ENCODE peak calls at places on chromosomes 3 and 15, in six cellular contexts. M is breast epithelium, S is H1, Z is sigmoid colon, V is GM12878, B is prostate gland. Y is an unnamed sample. For H3K4me1, the result is how much of the 10 kb centered on the place peaks cover.

GRCh38 chr3:132315851-132316250 is 1.4 kb upstream of the ACP3 start:
- DNase-seq in V (no peak), Z (no peak), B (no peak), S (no peak), M (no peak), Y (no peak)

GRCh38 chr3:144491333-144491732 is 519.7 kb downstream of the DIPK2A start:
- DNase-seq in B (no peak), S (no peak), Z (no peak), V (no peak), M (no peak), Y (no peak)

GRCh38 chr15:50883903-50884302 is 24.6 kb upstream of the AP4E1 start:
- DNase-seq in S (no peak), M (no peak), V (peak), B (no peak), Z (no peak), Y (no peak)

GRCh38 chr3:39158138-39158715 is 4.8 kb upstream of the CSRNP1 start:
- DNase-seq in M (no peak), V (no peak), Z (no peak), S (no peak), B (no peak), Y (no peak)

GRCh38 chr15:79673416-79674123 is 223.2 kb downstream of the MTHFS start:
- DNase-seq in S (no peak), B (no peak), M (no peak), Z (no peak), V (peak), Y (no peak)

GRCh38 chr3:176992565-176992964 is 204.7 kb downstream of the TBL1XR1 start:
- DNase-seq in V (no peak), S (no peak), M (no peak), Z (no peak), B (no peak), Y (no peak)

GRCh38 chr3:185537369-185537970 is 14.9 kb downstream of the LIPH start:
- DNase-seq in S (no peak), Z (peak), V (peak), M (peak), B (peak), Y (peak)

GRCh38 chr3:81891056-81891455 is 129.6 kb upstream of the GBE1 start:
- DNase-seq in M (no peak), Z (no peak), B (no peak), S (no peak), V (no peak), Y (no peak)

GRCh38 chr15:61796056-61796455 is 264.2 kb downstream of the VPS13C start:
- DNase-seq in B (no peak), S (no peak), V (no peak), M (no peak), Z (no peak), Y (no peak)

GRCh38 chr3:115503386-115503785 is 119.9 kb upstream of the GAP43 start:
- DNase-seq in Z (no peak), M (no peak), B (no peak), S (no peak), V (no peak), Y (no peak)

GRCh38 chr3:191715585-191715984 is 254.6 kb downstream of the PYDC2 start:
- DNase-seq in B (no peak), Z (no peak), S (no peak), V (no peak), M (no peak), Y (no peak)

GRCh38 chr15:98609144-98609852 is 39.0 kb upstream of the IGF1R start:
- DNase-seq in S (peak), B (peak), M (peak), V (no peak), Z (no peak), Y (no peak)

GRCh38 chr3:182490601-182491485 is 302.5 kb upstream of the ATP11B start:
- DNase-seq in B (peak), M (no peak), V (no peak), S (no peak), Z (no peak), Y (no peak)

GRCh38 chr3:31105438-31106077 is 211.1 kb upstream of the GADL1 start:
- DNase-seq in B (no peak), Z (no peak), S (no peak), V (no peak), M (no peak), Y (no peak)

GRCh38 chr15:71447328-71448250 is 332.3 kb downstream of the THSD4 start:
- DNase-seq in B (peak), V (no peak), M (peak), S (no peak), Z (no peak), Y (no peak)

GRCh38 chr15:67902579-67902979 is 62.7 kb upstream of the RNU6-1 start:
- DNase-seq in Z (no peak), B (no peak), S (no peak), M (no peak), V (peak), Y (no peak)

GRCh38 chr3:47004369-47005211 is 25.1 kb downstream of the NBEAL2 start:
- DNase-seq in B (no peak), M (no peak), Z (peak), S (no peak), V (no peak), Y (peak)

GRCh38 chr15:96330450-96331140 is at the start of gene NR2F2:
- DNase-seq in Z (peak), V (peak), B (peak), S (peak), M (peak), Y (peak)

GRCh38 chr3:192339214-192339613 is 388.1 kb downstream of the FGF12 start:
- DNase-seq in V (no peak), B (no peak), S (no peak), M (no peak), Z (no peak), Y (no peak)

GRCh38 chr3:45612918-45613602 is 18.5 kb downstream of the LIMD1 start:
- DNase-seq in S (no peak), M (no peak), Z (no peak), B (no peak), V (peak), Y (no peak)

GRCh38 chr15:91916051-91916450 is 62.5 kb downstream of the SLCO3A1 start:
- DNase-seq in B (no peak), V (no peak), M (no peak), Z (no peak), S (no peak), Y (peak)

GRCh38 chr3:124383051-124383450 is 347.2 kb upstream of the UMPS start:
- DNase-seq in M (no peak), S (no peak), V (no peak), B (no peak), Z (no peak), Y (no peak)

GRCh38 chr3:13124631-13125030 is 51.4 kb upstream of the IQSEC1 start:
- DNase-seq in S (no peak), V (no peak), M (no peak), Z (peak), B (no peak), Y (peak)

GRCh38 chr15:69390575-69390974 is 23.6 kb upstream of the KIF23 start:
- DNase-seq in B (no peak), M (no peak), Z (peak), V (no peak), S (no peak), Y (no peak)

GRCh38 chr3:126100688-126101301 is 16.9 kb upstream of the SLC41A3 start:
- DNase-seq in M (no peak), B (no peak), S (no peak), V (peak), Z (peak), Y (no peak)

GRCh38 chr15:46131876-46132275 is 497.0 kb downstream of the SQOR start:
- DNase-seq in V (no peak), B (no peak), S (no peak), Z (no peak), M (no peak), Y (no peak)

GRCh38 chr3:48151058-48151806 is 37.0 kb downstream of the CDC25A start:
- DNase-seq in B (peak), V (peak), S (peak), M (peak), Z (peak), Y (peak)

GRCh38 chr3:94453864-94454263 is 391.0 kb downstream of the NSUN3 start:
- DNase-seq in S (no peak), B (no peak), V (no peak), M (no peak), Z (no peak), Y (no peak)

GRCh38 chr3:52432631-52433030 is 12.3 kb downstream of the SEMA3G start:
- DNase-seq in M (no peak), Z (peak), B (no peak), V (no peak), S (no peak), Y (peak)

GRCh38 chr3:30227571-30228301 is 378.7 kb upstream of the TGFBR2 start:
- DNase-seq in B (no peak), Z (no peak), V (no peak), M (no peak), S (no peak), Y (no peak)

GRCh38 chr15:78841891-78842290 is 30.6 kb upstream of the ADAMTS7 start:
- DNase-seq in B (no peak), M (no peak), Z (no peak), S (no peak), V (no peak), Y (peak)

GRCh38 chr15:68402432-68403160 is 29.4 kb downstream of the ITGA11 start:
- DNase-seq in M (peak), Z (peak), V (no peak), B (no peak), S (no peak), Y (peak)

GRCh38 chr3:194134231-194134756 is 1.7 kb upstream of the HES1 start:
- DNase-seq in B (peak), M (no peak), Z (peak), S (no peak), V (no peak), Y (peak)
- TF ChIP-seq POLR2AphosphoS5 in B (no peak), M (peak), Z (no peak), S (peak), V (no peak), Y (no peak)

GRCh38 chr3:50264389-50264963 is 4.5 kb upstream of the SEMA3B start:
- DNase-seq in V (no peak), Z (peak), B (peak), M (peak), S (peak), Y (no peak)
- H3K4me1 ChIP-seq in V (under half), Z (half or more), B (under half), M (half or more), S (under half), Y (under half)

DNA sequence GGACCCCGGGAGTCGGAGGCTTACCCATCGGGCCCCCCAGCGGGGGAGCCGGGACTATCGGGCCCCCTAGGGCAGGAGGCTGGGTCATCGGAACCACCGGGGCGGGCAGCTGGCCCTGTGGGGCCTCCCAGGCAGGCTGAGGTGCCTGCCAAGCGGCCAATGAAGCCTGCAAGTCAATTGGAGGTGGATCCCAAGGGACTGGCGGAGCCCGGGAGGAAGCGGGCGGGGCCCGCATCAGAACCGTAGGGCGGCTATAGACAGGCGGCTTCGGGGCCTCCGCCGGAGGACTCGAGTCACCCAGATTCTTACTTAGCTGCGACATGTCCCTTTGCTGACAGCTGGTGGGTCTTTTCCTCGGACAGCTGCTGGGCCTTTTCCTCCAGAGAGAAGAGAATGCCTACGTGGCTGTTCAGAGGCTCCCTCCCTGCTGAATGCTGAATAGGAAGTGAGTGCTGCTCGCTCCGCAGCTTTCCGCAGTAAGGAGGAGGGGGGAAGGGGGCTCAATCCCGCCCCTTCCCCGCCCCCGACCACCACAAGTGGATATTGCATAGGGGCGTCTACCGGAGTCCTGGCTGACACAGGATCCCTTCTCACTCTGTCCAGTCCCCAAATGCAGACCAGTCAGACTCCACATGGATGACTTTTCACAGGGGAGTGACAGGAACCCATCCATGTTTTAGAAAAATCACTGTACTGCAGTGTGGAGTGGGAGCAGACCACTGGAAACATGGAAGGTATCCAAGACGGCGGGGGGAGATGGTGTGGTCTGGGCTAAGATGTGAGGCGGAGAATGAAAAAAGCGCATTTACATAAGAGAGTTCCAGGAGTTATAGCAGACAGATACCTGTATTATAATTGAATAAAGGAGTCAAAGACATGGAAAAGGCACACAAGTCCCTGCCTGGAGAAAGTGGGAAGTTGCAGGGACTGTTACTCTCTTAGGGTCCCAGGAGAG is at the start of gene MAGEL2:
- DNase-seq in S (no peak), Z (no peak), V (no peak), M (no peak), B (no peak), Y (no peak)
- TF ChIP-seq POLR2AphosphoS5 in S (no peak), Z (no peak), V (no peak), M (no peak), B (no peak), Y (no peak)

DNA sequence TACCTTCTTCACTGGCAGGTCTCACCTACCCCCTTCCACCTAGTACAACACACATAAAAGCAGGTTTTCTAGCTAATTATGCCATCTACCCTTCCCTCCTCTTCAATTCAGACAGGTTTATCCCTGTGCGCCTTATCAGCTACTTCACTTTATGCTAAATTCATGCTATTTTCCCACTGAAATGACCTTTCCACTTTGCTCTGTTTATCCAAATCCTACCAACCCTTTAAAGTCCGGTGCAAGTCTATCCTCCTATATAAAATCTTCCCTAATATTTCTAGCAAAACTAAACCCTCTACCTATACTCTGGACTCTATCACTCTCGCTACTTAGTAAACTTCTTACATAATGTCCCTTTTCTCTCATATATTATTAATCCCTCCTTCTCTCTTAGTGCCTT is 6.0 kb downstream of the USF3 start:
- DNase-seq in M (no peak), B (no peak), S (no peak), Z (no peak), V (no peak), Y (no peak)
- H3K4me1 ChIP-seq in M (under half), B (under half), S (under half), Z (under half), V (under half), Y (under half)

DNA sequence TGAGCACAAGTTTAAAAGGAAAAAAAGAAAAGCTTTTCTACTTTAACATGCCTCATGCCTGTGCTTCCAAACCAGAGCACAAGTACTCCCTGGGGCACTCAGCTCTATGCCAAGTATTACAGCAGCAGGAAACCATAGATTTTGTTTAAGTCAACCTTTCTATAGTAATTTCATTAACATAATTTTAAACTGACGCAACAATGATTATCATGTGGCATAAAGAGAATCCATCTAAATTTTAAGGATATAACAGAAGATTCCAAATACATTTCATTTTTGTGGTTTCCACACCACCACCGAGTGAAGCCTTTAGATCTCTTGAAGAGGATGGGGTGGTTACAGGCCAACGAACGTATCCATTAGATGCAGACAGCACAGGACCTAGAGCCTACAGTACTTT is 112.1 kb downstream of the TNIK start:
- DNase-seq in Z (no peak), B (no peak), V (no peak), S (no peak), M (no peak), Y (no peak)
- TF ChIP-seq POLR2AphosphoS5 in Z (no peak), B (no peak), V (peak), S (no peak), M (no peak), Y (no peak)

GRCh38 chr15:100690032-100690785 is 87.8 kb downstream of the ASB7 start:
- DNase-seq in S (no peak), B (no peak), M (peak), V (no peak), Z (no peak), Y (no peak)
- H3K4me1 ChIP-seq in S (under half), B (under half), M (under half), V (under half), Z (under half), Y (under half)

GRCh38 chr3:40971191-40972168 is 227.8 kb upstream of the CTNNB1 start:
- DNase-seq in S (no peak), M (peak), V (peak), Z (peak), B (peak), Y (peak)
- TF ChIP-seq POLR2AphosphoS5 in S (no peak), M (peak), V (no peak), Z (peak), B (peak), Y (peak)

GRCh38 chr3:172094621-172095557 is 55.5 kb downstream of the FNDC3B start:
- DNase-seq in S (no peak), V (peak), Z (no peak), B (no peak), M (no peak), Y (no peak)
- H3K4me1 ChIP-seq in S (under half), V (under half), Z (half or more), B (under half), M (under half), Y (under half)

GRCh38 chr15:84654689-84655453 is 788 bp upstream of the WDR73 start:
- DNase-seq in V (no peak), B (peak), Z (peak), M (peak), S (peak), Y (peak)
- TF ChIP-seq POLR2AphosphoS5 in V (no peak), B (peak), Z (no peak), M (no peak), S (no peak), Y (no peak)

GRCh38 chr3:186569779-186570095 is 783 bp upstream of the DNAJB11 start:
- DNase-seq in S (no peak), Z (no peak), B (no peak), V (no peak), M (no peak), Y (no peak)
- H3K4me1 ChIP-seq in S (under half), Z (under half), B (under half), V (under half), M (under half), Y (under half)

Y was measured in spleen.